ENCODE peak calls at places on chromosomes 12 and 14, in nine cellular contexts. B, U, S, M, X, I, G, P and W are unnamed samples.

GRCh38 chr14:64235652-64236640 is 58.2 kb downstream of the ESR2 start:
- DNase-seq in U (no peak), X (no peak), G (no peak), P (no peak), I (no peak), M (no peak), S (no peak), B (peak; percentile 11), W (peak; percentile 98)

GRCh38 chr12:12017135-12017581 is 53.6 kb upstream of the BCL2L14 start:
- DNase-seq in X (no peak), U (peak; percentile 13), I (no peak), B (no peak), G (peak; percentile 18), M (no peak), S (no peak), P (no peak), W (no peak)

GRCh38 chr12:114457620-114458019 is 51.7 kb upstream of the TBX5 start:
- DNase-seq in M (no peak), I (no peak), S (no peak), B (no peak), G (no peak), U (no peak), X (no peak), P (no peak), W (no peak)

GRCh38 chr12:102216086-102216691 is 18.6 kb upstream of the PMCH start:
- DNase-seq in G (peak; percentile 63), P (peak; percentile 83), B (peak; percentile 61), I (no peak), X (peak; percentile 35), S (peak; percentile 59), M (peak; percentile 12), U (no peak), W (no peak)

GRCh38 chr12:92000587-92000986 is 145.1 kb downstream of the BTG1 start:
- DNase-seq in S (no peak), I (no peak), M (no peak), P (no peak), X (no peak), G (peak; percentile 70), B (peak; percentile 68), U (no peak), W (no peak)

GRCh38 chr12:110179291-110179690 is 55.1 kb downstream of the IFT81 start:
- DNase-seq in I (no peak), X (no peak), P (peak; percentile 69), S (peak; percentile 75), B (peak; percentile 58), G (peak; percentile 72), U (no peak), M (no peak), W (peak; percentile 65)

GRCh38 chr12:125133616-125134015 is 68.4 kb downstream of the AACS start:
- DNase-seq in P (no peak), S (no peak), U (no peak), B (no peak), X (no peak), I (no peak), M (no peak), G (no peak), W (no peak)

GRCh38 chr12:113932411-113933196 is 33.5 kb downstream of the RBM19 start:
- DNase-seq in B (peak; percentile 12), G (peak; percentile 21), U (no peak), S (peak; percentile 14), X (no peak), P (peak; percentile 2), M (peak; percentile 41), I (peak; percentile 91), W (no peak)

GRCh38 chr12:93526786-93527428 is 45.6 kb upstream of the SOCS2 start:
- DNase-seq in I (no peak), G (peak; percentile 98), M (peak; percentile 82), P (peak; percentile 96), X (peak; percentile 61), B (peak; percentile 98), U (peak; percentile 14), S (peak; percentile 82), W (no peak)

GRCh38 chr12:51970904-51971646 is 19.6 kb downstream of the ACVR1B start:
- DNase-seq in X (no peak), B (peak; percentile 81), S (peak; percentile 42), I (peak; percentile 65), M (peak; percentile 46), P (peak; percentile 80), G (peak; percentile 83), U (no peak), W (peak; percentile 69)

GRCh38 chr14:88248606-88249005 is 74.5 kb downstream of the KCNK10 start:
- DNase-seq in U (no peak), S (peak; percentile 7), M (peak; percentile 36), X (no peak), B (peak; percentile 10), P (no peak), I (no peak), G (peak; percentile 23), W (no peak)

GRCh38 chr12:52628111-52628507 is 9.8 kb upstream of the KRT73 start:
- DNase-seq in M (no peak), G (no peak), X (no peak), S (no peak), B (no peak), I (no peak), U (no peak), P (no peak), W (no peak)

GRCh38 chr12:65533177-65533883 is 254.8 kb downstream of the MSRB3 start:
- DNase-seq in U (no peak), P (peak; percentile 52), I (no peak), X (peak; percentile 95), G (peak; percentile 86), B (peak; percentile 83), S (no peak), M (no peak), W (no peak)

GRCh38 chr12:52634266-52635056 is 16.1 kb upstream of the KRT73 start:
- DNase-seq in P (no peak), X (no peak), G (no peak), U (no peak), S (no peak), I (no peak), B (no peak), M (no peak), W (no peak)

GRCh38 chr14:21185506-21185905 is 29.6 kb upstream of the OR5AU1 start:
- DNase-seq in X (no peak), B (no peak), P (no peak), G (no peak), I (no peak), U (no peak), S (peak; percentile 17), M (no peak), W (no peak)

GRCh38 chr12:131065279-131065678 is 111.6 kb downstream of the ADGRD1 start:
- DNase-seq in P (no peak), I (no peak), S (no peak), M (no peak), X (no peak), B (no peak), U (no peak), G (no peak), W (no peak)

GRCh38 chr12:122827258-122827657 is 8.0 kb upstream of the HIP1R start:
- DNase-seq in B (no peak), G (no peak), X (no peak), U (no peak), S (no peak), P (no peak), I (no peak), M (no peak), W (peak; percentile 45)

GRCh38 chr14:68789798-68790655 is 2.8 kb downstream of the ZFP36L1 start:
- DNase-seq in M (peak; percentile 48), G (no peak), U (peak; percentile 44), P (no peak), B (no peak), X (no peak), S (peak; percentile 66), I (no peak), W (no peak)
- H4K20me1 ChIP-seq in M (peaks cover 55% of the 10 kb centered on the region), G (no peaks in the 10 kb centered on the region), U (peaks cover 32% of the 10 kb centered on the region), P (peaks cover 68% of the 10 kb centered on the region), B (peaks cover 44% of the 10 kb centered on the region), X (peaks cover 9% of the 10 kb centered on the region), S (peaks cover 13% of the 10 kb centered on the region), I (peaks cover 9% of the 10 kb centered on the region), W (peaks cover 51% of the 10 kb centered on the region)

DNA sequence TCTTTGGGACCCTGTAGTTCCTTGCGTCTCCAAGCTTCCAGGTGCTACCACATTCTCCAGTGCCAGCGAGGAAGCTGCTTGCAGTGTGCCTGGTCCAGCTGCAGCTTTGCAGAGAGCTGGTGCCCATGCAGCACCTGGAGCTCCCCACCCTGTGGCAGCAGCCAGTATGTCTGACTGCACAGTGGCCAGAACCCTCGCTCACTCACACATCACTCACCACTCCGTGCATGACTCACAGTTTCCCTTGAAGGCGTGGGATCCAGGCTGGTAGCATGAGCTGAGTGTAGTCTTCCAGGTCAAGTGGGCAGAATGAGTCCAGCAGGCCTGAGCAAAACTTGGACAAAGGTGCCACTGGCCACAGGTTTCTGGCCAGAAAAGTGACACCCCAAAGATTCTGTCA is 33.6 kb downstream of the SDR9C7 start:
- DNase-seq in B (no peak), U (no peak), S (peak; percentile 44), M (no peak), G (no peak), P (peak; percentile 19), I (peak; percentile 65), X (peak; percentile 91), W (no peak)
- H3K9me3 ChIP-seq in B (peaks cover 9% of the 10 kb centered on the region), U (peaks cover 11% of the 10 kb centered on the region), S (no peaks in the 10 kb centered on the region), M (no peaks in the 10 kb centered on the region), G (no peaks in the 10 kb centered on the region), P (peaks cover 19% of the 10 kb centered on the region), I (no peaks in the 10 kb centered on the region), X (no peaks in the 10 kb centered on the region), W (no peaks in the 10 kb centered on the region)

DNA sequence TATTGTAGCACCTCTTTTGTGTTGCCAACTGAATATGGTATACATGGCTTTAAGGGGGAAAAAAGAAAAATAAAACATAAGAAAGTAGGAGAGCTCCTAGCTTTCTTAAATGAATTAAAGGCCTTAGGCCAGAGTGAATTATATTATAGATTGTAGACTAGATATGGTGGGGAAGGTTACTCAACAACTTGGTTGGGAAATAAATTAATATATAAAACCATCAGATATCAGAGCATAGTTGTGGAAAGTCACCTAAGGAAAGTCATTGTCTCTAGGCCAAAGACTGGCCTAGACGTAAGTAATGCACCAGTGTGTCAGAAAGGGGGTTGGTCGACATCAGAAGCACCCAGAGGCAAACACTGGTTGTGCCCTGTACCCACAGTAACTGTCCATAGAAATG is 391.8 kb downstream of the RAD51B start:
- DNase-seq in I (no peak), S (peak; percentile 28), B (peak; percentile 23), P (no peak), M (no peak), U (no peak), G (peak; percentile 39), X (no peak), W (no peak)
- H3K4me2 ChIP-seq in I (peak overlapping the region; percentile 73), S (peak overlapping the region; percentile 82), B (peak overlapping the region; percentile 72), P (peak overlapping the region; percentile 82), M (peak overlapping the region; percentile 1), U (peak overlapping the region; percentile 35), G (peak overlapping the region; percentile 36), X (peak overlapping the region; percentile 41), W (no peak overlapping the region)

DNA sequence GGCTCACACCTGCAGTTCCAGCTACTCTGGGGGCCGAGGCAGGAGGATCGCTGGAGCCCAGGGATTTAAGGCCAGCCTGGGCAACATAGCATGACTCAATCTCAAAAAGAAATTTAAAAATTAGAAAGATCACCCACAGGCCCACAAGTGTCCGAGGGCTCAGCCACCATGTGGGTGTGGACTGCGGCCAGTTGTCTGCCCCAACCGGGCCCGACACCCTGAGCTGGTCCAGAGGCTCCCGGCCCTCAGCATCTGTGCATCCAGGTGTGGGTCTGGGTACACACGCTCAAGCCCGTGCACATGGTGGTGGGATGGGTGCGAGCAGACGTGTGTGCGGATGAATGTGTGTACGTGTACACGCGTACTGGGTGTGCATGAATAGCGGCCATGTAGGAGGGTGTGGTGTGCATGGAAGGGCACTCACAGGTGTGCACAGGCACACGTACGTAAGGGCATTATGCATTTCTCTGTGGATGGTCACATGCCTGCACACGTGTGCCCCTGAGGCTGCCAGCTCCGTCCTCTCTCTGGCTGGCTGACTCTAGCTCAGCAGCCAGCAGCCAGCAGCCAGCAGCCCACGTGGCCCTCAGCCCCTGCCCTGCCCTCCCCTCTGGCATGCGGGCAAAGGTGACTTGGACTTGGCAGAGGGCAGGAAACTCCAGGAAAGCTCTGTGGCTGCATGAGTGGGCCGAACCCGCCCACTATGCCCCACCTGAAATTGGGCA is 23.3 kb upstream of the NUDT14 start:
- DNase-seq in P (no peak), X (no peak), M (no peak), I (no peak), B (no peak), S (peak; percentile 60), U (peak; percentile 79), G (no peak), W (no peak)
- H4K20me1 ChIP-seq in P (peaks cover 9% of the 10 kb centered on the region), X (no peaks in the 10 kb centered on the region), M (no peaks in the 10 kb centered on the region), I (peaks cover 12% of the 10 kb centered on the region), B (no peaks in the 10 kb centered on the region), S (no peaks in the 10 kb centered on the region), U (no peaks in the 10 kb centered on the region), G (no peaks in the 10 kb centered on the region), W (peaks cover 26% of the 10 kb centered on the region)